ENCODE peak calls at places on chromosomes 16 and 17, in seven cellular contexts. W is HCT116, E is adrenal gland, A is uterus, R is esophagus muscularis mucosa, M is endothelial cell of umbilical vein, L is A549. F is an unnamed sample.

GRCh38 chr16:1510272-1510671 is 17.1 kb downstream of the TELO2 start:
- DNase-seq in W (no peak), E (no peak), A (no peak), R (no peak), M (no peak), L (no peak), F (no peak)

GRCh38 chr17:4902540-4902939 is 358 bp downstream of the CHRNE start:
- DNase-seq in W (no peak), E (no peak), A (no peak), R (no peak), M (no peak), L (no peak), F (no peak)

GRCh38 chr17:42577532-42578281 is at the start of gene PSMC3IP:
- DNase-seq in W (peak; percentile 87), E (peak; percentile 97), A (peak; percentile 95), R (peak; percentile 99), M (peak; percentile 96), L (peak; percentile 99), F (peak; percentile 95)

GRCh38 chr17:61402978-61403845 is 3.6 kb downstream of the TBX2 start:
- DNase-seq in W (no peak), E (no peak), A (peak; percentile 15), R (no peak), M (no peak), L (no peak), F (no peak)

GRCh38 chr17:59763861-59764260 is 56.4 kb downstream of the VMP1 start:
- DNase-seq in W (no peak), E (no peak), A (no peak), R (no peak), M (peak; percentile 81), L (no peak), F (no peak)

GRCh38 chr17:65181237-65182061 is 44.3 kb downstream of the RGS9 start:
- DNase-seq in W (no peak), E (no peak), A (no peak), R (no peak), M (no peak), L (no peak), F (no peak)

GRCh38 chr17:34706029-34706428 is 126.6 kb downstream of the TMEM132E start:
- DNase-seq in W (no peak), E (peak; percentile 49), A (no peak), R (peak; percentile 37), M (no peak), L (no peak), F (peak; percentile 4)

GRCh38 chr17:81193470-81194224 is 27.6 kb upstream of the AATK start:
- DNase-seq in W (no peak), E (no peak), A (no peak), R (no peak), M (no peak), L (no peak), F (peak; percentile 5)

GRCh38 chr17:42016411-42016831 is 818 bp downstream of the DNAJC7 start:
- DNase-seq in W (no peak), E (peak; percentile 33), A (no peak), R (no peak), M (peak; percentile 37), L (no peak), F (no peak)

GRCh38 chr16:19085679-19086200 is 18.3 kb downstream of the COQ7 start:
- DNase-seq in W (no peak), E (peak; percentile 41), A (no peak), R (no peak), M (peak; percentile 54), L (no peak), F (no peak)

GRCh38 chr17:55677449-55677848 is 45.2 kb downstream of the TMEM100 start:
- DNase-seq in W (no peak), E (no peak), A (no peak), R (no peak), M (no peak), L (no peak), F (no peak)

GRCh38 chr17:47690121-47690520 is 3.8 kb upstream of the TBKBP1 start:
- DNase-seq in W (no peak), E (no peak), A (no peak), R (no peak), M (no peak), L (no peak), F (no peak)

GRCh38 chr17:66184392-66184791 is 7.5 kb downstream of the CEP112 start:
- DNase-seq in W (no peak), E (no peak), A (no peak), R (no peak), M (no peak), L (no peak), F (no peak)

GRCh38 chr17:33475594-33475993 is 182.5 kb upstream of the ASIC2 start:
- DNase-seq in W (no peak), E (no peak), A (no peak), R (no peak), M (no peak), L (no peak), F (no peak)

GRCh38 chr17:1997587-1998425 is 27.3 kb downstream of the RTN4RL1 start:
- DNase-seq in W (no peak), E (peak; percentile 50), A (no peak), R (no peak), M (no peak), L (peak; percentile 81), F (peak; percentile 57)

GRCh38 chr17:81582341-81582740 is 30.2 kb upstream of the FAAP100 start:
- DNase-seq in W (no peak), E (no peak), A (no peak), R (no peak), M (no peak), L (no peak), F (no peak)

GRCh38 chr16:57187508-57187854 is 1.4 kb downstream of the RSPRY1 start:
- DNase-seq in W (no peak), E (no peak), A (no peak), R (no peak), M (no peak), L (peak; percentile 11), F (peak; percentile 13)

GRCh38 chr16:63331111-63331510 is 1294.9 kb upstream of the CDH8 start:
- DNase-seq in W (no peak), E (no peak), A (no peak), R (no peak), M (no peak), L (no peak), F (no peak)

DNA sequence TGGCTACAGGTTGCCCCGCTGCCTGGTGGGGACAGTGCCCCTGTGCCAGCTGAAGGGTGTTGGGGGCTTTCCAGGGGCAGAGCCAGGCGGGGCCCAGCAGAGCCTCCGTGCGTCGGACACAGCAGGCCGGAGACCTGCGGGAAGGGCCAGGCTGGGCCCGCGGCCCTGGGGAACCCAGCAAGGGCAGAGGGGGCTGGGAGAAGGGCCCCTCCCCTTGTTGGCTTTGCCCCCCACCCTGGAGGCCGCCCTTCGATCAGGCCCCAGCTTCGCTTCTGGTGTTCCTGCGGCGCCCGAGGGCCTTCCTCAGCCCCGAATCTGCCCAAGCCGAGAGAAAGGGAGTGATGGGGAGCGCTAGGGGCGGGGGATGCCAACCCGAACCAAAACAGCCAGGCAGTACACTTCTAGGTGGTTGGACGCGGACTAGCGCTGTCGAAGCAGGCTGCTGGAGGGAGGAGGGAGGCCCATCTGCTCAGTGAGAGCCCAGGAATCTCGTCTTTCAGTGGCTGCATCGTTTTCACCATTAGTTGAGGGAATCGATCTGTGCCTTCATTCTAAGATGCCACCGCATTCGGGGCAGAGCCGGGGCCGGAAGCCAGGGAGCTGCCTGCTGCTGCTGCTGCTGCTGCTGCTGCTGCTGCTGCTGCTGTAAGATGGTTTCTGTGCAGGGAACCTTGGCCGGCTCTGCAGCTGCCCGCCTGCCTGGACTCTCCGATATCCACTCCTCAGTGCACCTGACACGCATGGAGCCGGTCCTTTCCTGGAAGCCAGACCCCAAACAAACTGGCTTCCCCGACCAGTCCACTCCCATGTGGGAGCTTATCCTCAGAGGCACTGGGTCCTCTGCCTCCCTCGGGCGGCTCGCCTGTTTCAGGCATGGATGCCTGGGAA is 1.6 kb downstream of the JPH3 start:
- DNase-seq in W (no peak), E (no peak), A (no peak), R (no peak), M (no peak), L (no peak), F (no peak)
- H3K4me3 ChIP-seq in W (no peak overlapping the region), E (no peak overlapping the region), A (no peak overlapping the region), R (no peak overlapping the region), M (no peak overlapping the region), L (peak overlapping the region; percentile 55), F (no peak overlapping the region)

GRCh38 chr17:82874011-82874835 is 34.4 kb upstream of the ZNF750 start:
- DNase-seq in W (no peak), E (no peak), A (no peak), R (no peak), M (no peak), L (no peak), F (no peak)

GRCh38 chr17:82876149-82876548 is 36.3 kb upstream of the ZNF750 start:
- DNase-seq in W (no peak), E (peak; percentile 74), A (peak; percentile 57), R (no peak), M (peak; percentile 65), L (no peak), F (no peak)

GRCh38 chr17:82873521-82873920 is 33.7 kb upstream of the ZNF750 start:
- DNase-seq in W (no peak), E (no peak), A (no peak), R (no peak), M (no peak), L (no peak), F (no peak)

GRCh38 chr17:82876602-82877391 is 37.0 kb upstream of the ZNF750 start:
- DNase-seq in W (peak; percentile 49), E (peak; percentile 74), A (peak; percentile 83), R (no peak), M (peak; percentile 79), L (no peak), F (peak; percentile 97)

GRCh38 chr17:82875418-82875856 is 35.6 kb upstream of the ZNF750 start:
- DNase-seq in W (no peak), E (no peak), A (no peak), R (no peak), M (peak; percentile 4), L (no peak), F (peak; percentile 69)
- TF ChIP-seq POLR2A in W (no peak), E (no peak), A (no peak), R (no peak), M (no peak), L (no peak), F (peak; percentile 52)

GRCh38 chr16:35750157-35750689 is 2290.8 kb downstream of the TP53TG3F start:
- DNase-seq in W (no peak), E (no peak), A (no peak), R (peak; percentile 24), M (no peak), L (no peak), F (no peak)

GRCh38 chr16:35747658-35748455 is 2288.4 kb downstream of the TP53TG3F start:
- DNase-seq in W (no peak), E (no peak), A (no peak), R (peak; percentile 82), M (no peak), L (no peak), F (no peak)

GRCh38 chr16:35749253-35750141 is 2290.1 kb downstream of the TP53TG3F start:
- DNase-seq in W (no peak), E (no peak), A (no peak), R (peak; percentile 53), M (no peak), L (no peak), F (no peak)

GRCh38 chr16:35746963-35747657 is 2287.7 kb downstream of the TP53TG3F start:
- DNase-seq in W (no peak), E (no peak), A (no peak), R (peak; percentile 60), M (no peak), L (no peak), F (no peak)

GRCh38 chr16:35748621-35749252 is 2289.3 kb downstream of the TP53TG3F start:
- DNase-seq in W (no peak), E (no peak), A (no peak), R (no peak), M (no peak), L (no peak), F (no peak)
- H3K9me3 ChIP-seq in W (no peaks in the 10 kb centered on the region), E (no peaks in the 10 kb centered on the region), A (no peaks in the 10 kb centered on the region), R (no peaks in the 10 kb centered on the region), M (no peaks in the 10 kb centered on the region), L (no peaks in the 10 kb centered on the region), F (no peaks in the 10 kb centered on the region)

GRCh38 chr16:70430667-70431536 is 8.0 kb downstream of the ST3GAL2 start:
- DNase-seq in W (no peak), E (no peak), A (no peak), R (no peak), M (no peak), L (no peak), F (peak; percentile 22)
- H3K4me3 ChIP-seq in W (no peak overlapping the region), E (no peak overlapping the region), A (no peak overlapping the region), R (no peak overlapping the region), M (no peak overlapping the region), L (no peak overlapping the region), F (no peak overlapping the region)

F was measured in thyroid gland.